ENCODE peak calls at places on chromosomes 4 and X, in eight cellular contexts. G is nephron progenitor cell; M is dorsolateral prefrontal cortex; D is activated T-helper 1 cell treated with anti-CD3 and anti-CD28 coated beads, Interleukin-2, amount 50 U/mL, for 16 hours; K is SW480; U is neuronal stem cell; V is stimulated activated CD8-positive, alpha-beta memory T cell treated with anti-CD3 and anti-CD28 coated beads, Interleukin-7, amount 100 ng/mL, for 24 hours; Z is hippocampal formation. E is an unnamed sample.
A peak's percentile ranks its signal among the peaks of the same experiment; 100 is the strongest.

GRCh38 chr4:99710681-99711345 is 53.2 kb upstream of the C4orf54 start:
- DNase-seq in M (no peak), K (no peak), Z (no peak), D (no peak), U (no peak), G (no peak), V (no peak), E (no peak)

GRCh38 chrX:134990475-134991473 is at the start of gene SMIM10:
- DNase-seq in V (no peak), U (no peak), D (no peak), K (peak; percentile 66), M (no peak), Z (no peak), G (peak; percentile 49), E (no peak)

GRCh38 chr4:2343476-2343875 is 75.0 kb downstream of the ZFYVE28 start:
- DNase-seq in D (no peak), U (no peak), G (no peak), K (no peak), Z (no peak), V (no peak), M (no peak), E (no peak)

GRCh38 chrX:103941201-103941975 is 21.0 kb upstream of the TMSB15B start:
- DNase-seq in V (no peak), G (no peak), M (no peak), U (no peak), D (no peak), Z (peak; percentile 0), K (peak; percentile 57), E (no peak)

GRCh38 chrX:130994671-130995070 is 63.5 kb upstream of the ARHGAP36 start:
- DNase-seq in G (peak; percentile 58), V (no peak), M (no peak), D (no peak), K (peak; percentile 17), Z (no peak), U (peak; percentile 9), E (peak; percentile 24)

GRCh38 chrX:22634081-22634480 is 361.4 kb downstream of the CBLL2 start:
- DNase-seq in U (no peak), K (no peak), M (no peak), G (no peak), Z (no peak), V (no peak), D (no peak), E (no peak)

GRCh38 chr4:98242538-98242937 is 18.6 kb upstream of the RAP1GDS1 start:
- DNase-seq in V (no peak), M (no peak), U (no peak), D (no peak), G (no peak), Z (no peak), K (no peak), E (no peak)

GRCh38 chrX:38937400-38937799 is 136.1 kb downstream of the MID1IP1 start:
- DNase-seq in M (no peak), G (no peak), U (no peak), Z (no peak), V (no peak), K (no peak), D (no peak), E (no peak)

GRCh38 chrX:53930513-53931380 is 113.5 kb downstream of the PHF8 start:
- DNase-seq in Z (no peak), U (no peak), V (no peak), K (no peak), M (no peak), G (no peak), D (no peak), E (no peak)

GRCh38 chr4:187294861-187295260 is 571.2 kb upstream of the FAT1 start:
- DNase-seq in D (no peak), K (no peak), V (no peak), G (no peak), U (no peak), M (no peak), Z (no peak), E (no peak)

GRCh38 chrX:117808413-117808812 is 308.2 kb downstream of the KLHL13 start:
- DNase-seq in Z (no peak), D (no peak), M (no peak), K (no peak), U (no peak), G (no peak), V (no peak), E (no peak)

E was measured in WERI-Rb-1.